ENCODE peak calls at places on chromosome 19, in six cellular contexts. I is NCI-H510A treated with DMSO at 0.1 percent for 48 hours, O is neuronal stem cell, S is T-helper 1 cell, Y is choroid plexus epithelial cell, H is anterior cingulate cortex. F is an unnamed sample.

GRCh38 chr19:947707-948533 is 22.1 kb downstream of the ARID3A start:
- DNase-seq in I (no peak), O (no peak), S (no peak), Y (no peak), H (no peak), F (no peak)

GRCh38 chr19:43799502-43800142 is 2.6 kb downstream of the LYPD5 start:
- DNase-seq in I (no peak), O (no peak), S (no peak), Y (no peak), H (no peak), F (no peak)

GRCh38 chr19:10769533-10770491 is 51.9 kb downstream of the DNM2 start:
- DNase-seq in I (no peak), O (no peak), S (no peak), Y (peak), H (peak), F (no peak)

GRCh38 chr19:41848666-41849065 is 3.8 kb downstream of the DMRTC2 start:
- DNase-seq in I (no peak), O (no peak), S (no peak), Y (no peak), H (no peak), F (no peak)

GRCh38 chr19:18833849-18834643 is 2.3 kb downstream of the UPF1 start:
- DNase-seq in I (peak), O (no peak), S (no peak), Y (no peak), H (no peak), F (no peak)

GRCh38 chr19:7888145-7888825 is at the start of gene LRRC8E:
- DNase-seq in I (peak), O (peak), S (no peak), Y (peak), H (no peak), F (no peak)

GRCh38 chr19:4597278-4597974 is 37.9 kb upstream of the SEMA6B start:
- DNase-seq in I (no peak), O (no peak), S (no peak), Y (no peak), H (no peak), F (no peak)

GRCh38 chr19:11420429-11420893 is 1.3 kb upstream of the RGL3 start:
- DNase-seq in I (peak), O (no peak), S (no peak), Y (no peak), H (no peak), F (no peak)

GRCh38 chr19:18203408-18203862 is 407 bp downstream of the RAB3A start:
- DNase-seq in I (no peak), O (no peak), S (no peak), Y (no peak), H (peak), F (peak)

GRCh38 chr19:16161848-16162247 is 11.5 kb downstream of the CIB3 start:
- DNase-seq in I (no peak), O (no peak), S (no peak), Y (peak), H (peak), F (no peak)

GRCh38 chr19:4352701-4353121 is 9.3 kb downstream of the MPND start:
- DNase-seq in I (peak), O (peak), S (no peak), Y (peak), H (no peak), F (peak)

GRCh38 chr19:55449469-55449868 is 6.4 kb upstream of the SHISA7 start:
- DNase-seq in I (no peak), O (no peak), S (no peak), Y (no peak), H (no peak), F (no peak)

GRCh38 chr19:31286491-31286890 is 62.7 kb downstream of the TSHZ3 start:
- DNase-seq in I (no peak), O (no peak), S (no peak), Y (no peak), H (no peak), F (no peak)

GRCh38 chr19:41919948-41920712 is 8.1 kb downstream of the ERFL start:
- DNase-seq in I (no peak), O (no peak), S (no peak), Y (no peak), H (no peak), F (no peak)

GRCh38 chr19:12783849-12784393 is 7.4 kb upstream of the JUNB start:
- DNase-seq in I (no peak), O (no peak), S (no peak), Y (no peak), H (peak), F (no peak)

GRCh38 chr19:29812080-29812880 is 489 bp downstream of the CCNE1 start:
- DNase-seq in I (no peak), O (peak), S (no peak), Y (no peak), H (no peak), F (no peak)

GRCh38 chr19:49556412-49557398 is 23.7 kb downstream of the NOSIP start:
- DNase-seq in I (no peak), O (no peak), S (no peak), Y (no peak), H (no peak), F (no peak)

GRCh38 chr19:46975918-46976782 is 43.5 kb upstream of the NPAS1 start:
- DNase-seq in I (no peak), O (peak), S (no peak), Y (peak), H (peak), F (no peak)

GRCh38 chr19:35935911-35936737 is at the start of gene LRFN3:
- DNase-seq in I (peak), O (peak), S (no peak), Y (peak), H (peak), F (peak)

GRCh38 chr19:49335784-49336481 is 727 bp downstream of the CD37 start:
- DNase-seq in I (no peak), O (no peak), S (no peak), Y (no peak), H (no peak), F (peak)

GRCh38 chr19:3335431-3336350 is 30.7 kb upstream of the NFIC start:
- DNase-seq in I (no peak), O (no peak), S (no peak), Y (no peak), H (no peak), F (no peak)

GRCh38 chr19:28633223-28634030 is 579.5 kb downstream of the UQCRFS1 start:
- DNase-seq in I (peak), O (peak), S (no peak), Y (peak), H (no peak), F (peak)

GRCh38 chr19:14094854-14095253 is 4.3 kb upstream of the SAMD1 start:
- DNase-seq in I (no peak), O (no peak), S (no peak), Y (no peak), H (no peak), F (no peak)

GRCh38 chr19:8626823-8627222 is 3.6 kb upstream of the NFILZ start:
- DNase-seq in I (no peak), O (no peak), S (no peak), Y (no peak), H (no peak), F (no peak)

GRCh38 chr19:40283414-40284250 is 1.5 kb downstream of the AKT2 start:
- DNase-seq in I (no peak), O (no peak), S (no peak), Y (peak), H (no peak), F (no peak)

GRCh38 chr19:18502236-18502632 is 19.6 kb downstream of the ELL start:
- DNase-seq in I (no peak), O (no peak), S (no peak), Y (no peak), H (no peak), F (no peak)

GRCh38 chr19:56314018-56314583 is 538 bp downstream of the ZSCAN5A start:
- DNase-seq in I (no peak), O (no peak), S (no peak), Y (peak), H (no peak), F (no peak)

GRCh38 chr19:5882421-5882968 is 12.2 kb upstream of the FUT5 start:
- DNase-seq in I (peak), O (no peak), S (no peak), Y (peak), H (no peak), F (no peak)

GRCh38 chr19:42216653-42217521 is 590 bp downstream of the DEDD2 start:
- DNase-seq in I (peak), O (peak), S (no peak), Y (peak), H (peak), F (peak)

GRCh38 chr19:39599116-39599515 is 3.2 kb upstream of the LGALS13 start:
- DNase-seq in I (no peak), O (peak), S (no peak), Y (peak), H (no peak), F (no peak)

GRCh38 chr19:1767464-1767933 is 14.2 kb downstream of the ONECUT3 start:
- DNase-seq in I (no peak), O (peak), S (no peak), Y (no peak), H (no peak), F (no peak)

GRCh38 chr19:50659318-50660082 is 10.3 kb downstream of the C19orf81 start:
- DNase-seq in I (no peak), O (no peak), S (no peak), Y (no peak), H (no peak), F (no peak)